ENCODE peak calls at places on chromosomes 11 and 22, in four cellular contexts. C, N, B and L are unnamed samples.

GRCh38 chr11:47571895-47572294 is 6.5 kb downstream of the PTPMT1 start:
- DNase-seq in C (peak), N (peak), B (no peak), L (no peak)

GRCh38 chr11:68340784-68341556 is 28.6 kb downstream of the LRP5 start:
- DNase-seq in C (no peak), N (no peak), B (no peak), L (peak)

GRCh38 chr11:120608760-120609211 is 97.2 kb downstream of the GRIK4 start:
- DNase-seq in C (no peak), N (no peak), B (no peak), L (no peak)

GRCh38 chr11:69213315-69213714 is 57.6 kb downstream of the SMIM38 start:
- DNase-seq in C (no peak), N (peak), B (no peak), L (no peak)

GRCh38 chr22:36955691-36956090 is 42.3 kb downstream of the CSF2RB start:
- DNase-seq in C (no peak), N (no peak), B (no peak), L (no peak)

GRCh38 chr11:63212742-63213141 is 30.7 kb downstream of the SLC22A25 start:
- DNase-seq in C (peak), N (no peak), B (peak), L (peak)

GRCh38 chr11:113628912-113629311 is 77.2 kb downstream of the TMPRSS5 start:
- DNase-seq in C (no peak), N (no peak), B (no peak), L (no peak)

GRCh38 chr11:111680486-111681175 is 78.4 kb downstream of the SIK2 start:
- DNase-seq in C (no peak), N (no peak), B (no peak), L (no peak)

GRCh38 chr22:38946771-38947170 is 10.6 kb upstream of the APOBEC3A start:
- DNase-seq in C (no peak), N (no peak), B (no peak), L (no peak)

GRCh38 chr11:65301491-65302329 is 13.0 kb upstream of the CDC42EP2 start:
- DNase-seq in C (peak), N (peak), B (no peak), L (no peak)

DNA sequence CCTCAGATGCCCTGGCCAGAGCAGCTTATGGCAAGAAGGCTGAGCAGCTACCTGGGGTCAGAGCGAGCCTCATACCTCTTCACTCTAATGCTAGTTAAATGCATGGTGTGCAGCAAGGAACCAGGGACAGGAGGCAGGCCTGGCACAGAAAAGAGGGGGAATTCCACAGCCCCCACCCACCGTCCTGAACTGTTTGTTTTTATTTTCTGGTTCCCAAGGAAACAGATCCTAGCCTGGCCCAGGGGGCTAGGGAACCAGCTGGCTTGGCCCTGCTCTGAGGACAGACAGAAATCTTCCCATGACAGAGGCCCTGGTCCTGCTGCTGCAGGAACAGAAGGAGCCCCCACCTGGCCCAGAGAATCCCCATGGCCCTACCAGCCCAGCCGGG is 40.4 kb downstream of the SLCO2B1 start:
- DNase-seq in C (no peak), N (no peak), B (no peak), L (no peak)
- TF ChIP-seq MAZ in C (no peak), N (no peak), B (no peak), L (no peak)

DNA sequence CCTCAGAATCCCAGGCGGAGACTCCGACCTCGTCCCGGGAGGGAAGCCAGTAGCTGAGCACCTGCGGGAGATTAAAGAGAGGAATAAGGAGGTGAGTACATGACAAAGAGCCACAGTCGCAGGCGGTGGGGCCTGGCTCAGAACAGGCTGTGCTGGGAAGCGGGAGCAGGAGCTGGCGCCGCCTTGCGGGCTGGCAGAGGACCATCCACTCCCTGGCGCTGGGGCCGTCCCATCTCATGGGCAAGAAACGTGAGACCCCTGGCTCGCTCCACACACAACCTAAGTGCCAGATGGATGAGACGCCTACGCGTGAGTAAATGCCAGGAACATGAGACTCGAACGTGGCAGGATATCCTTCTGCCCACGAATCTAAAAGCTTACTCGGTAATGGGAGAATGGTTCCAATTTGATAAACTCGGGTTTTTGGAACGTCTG is 6.3 kb downstream of the CEND1 start:
- DNase-seq in C (no peak), N (peak), B (no peak), L (no peak)
- TF ChIP-seq MAZ in C (no peak), N (peak), B (no peak), L (no peak)

DNA sequence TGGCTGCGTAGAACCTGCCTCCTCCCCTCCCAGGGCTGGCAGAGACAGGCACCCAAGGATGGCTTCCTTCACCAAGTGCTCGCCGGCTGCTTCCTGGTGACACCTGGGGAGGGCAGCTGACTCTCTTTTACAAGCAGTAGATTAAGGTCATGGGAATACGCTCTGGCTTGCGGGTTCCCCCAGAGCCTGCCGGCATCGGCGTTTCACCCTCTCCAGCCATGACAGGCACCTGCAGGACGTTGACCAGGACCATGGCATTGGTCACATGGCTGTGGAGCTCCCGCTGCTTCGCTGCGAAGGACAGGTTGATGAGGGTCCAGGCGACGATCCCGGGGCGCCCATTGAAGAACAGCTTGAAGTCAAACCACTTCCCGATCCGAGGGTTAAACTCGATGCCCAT is 9.5 kb downstream of the DHCR7 start:
- DNase-seq in C (no peak), N (no peak), B (no peak), L (no peak)
- TF ChIP-seq MAZ in C (no peak), N (no peak), B (no peak), L (no peak)

GRCh38 chr11:127003260-127003981 is 2.9 kb upstream of the KIRREL3 start:
- DNase-seq in C (peak), N (peak), B (no peak), L (peak)
- TF ChIP-seq MAZ in C (no peak), N (peak), B (no peak), L (no peak)

GRCh38 chr11:2140411-2141400 is 1.5 kb upstream of the IGF2 start:
- DNase-seq in C (no peak), N (no peak), B (no peak), L (no peak)
- TF ChIP-seq MAZ in C (no peak), N (no peak), B (no peak), L (no peak)